ENCODE peak calls at places on chromosomes 16 and 17, in ten cellular contexts. R is H9, O is cardiac fibroblast, M is PC-3, G is GOT3, I is neural crest cell, N is gastrocnemius medialis, K is dorsolateral prefrontal cortex, V is progenitor cell of endocrine pancreas, L is NCI-H1417. S is an unnamed sample.
A peak's percentile ranks its signal among the peaks of the same experiment; 100 is the strongest.

GRCh38 chr16:51538707-51539604 is 387.9 kb upstream of the SALL1 start:
- DNase-seq in R (no peak), O (peak; percentile 89), M (peak; percentile 2), G (no peak), I (no peak), N (no peak), K (no peak), V (no peak), L (no peak), S (peak; percentile 57)

GRCh38 chr16:35180970-35181369 is 1721.6 kb downstream of the TP53TG3F start:
- DNase-seq in R (no peak), O (no peak), M (no peak), G (no peak), I (no peak), N (no peak), K (no peak), V (no peak), L (no peak), S (no peak)

GRCh38 chr17:62860962-62861873 is 53.1 kb upstream of the MARCHF10 start:
- DNase-seq in R (no peak), O (peak; percentile 46), M (peak; percentile 83), G (no peak), I (no peak), N (no peak), K (no peak), V (no peak), L (no peak), S (no peak)

GRCh38 chr17:27268394-27269085 is 25.4 kb upstream of the WSB1 start:
- DNase-seq in R (no peak), O (no peak), M (no peak), G (no peak), I (no peak), N (no peak), K (no peak), V (no peak), L (peak; percentile 68), S (no peak)

GRCh38 chr16:88347656-88348376 is 34.9 kb upstream of the ZNF469 start:
- DNase-seq in R (no peak), O (no peak), M (no peak), G (no peak), I (no peak), N (no peak), K (no peak), V (no peak), L (no peak), S (no peak)

GRCh38 chr17:38660097-38661026 is 14.4 kb downstream of the EPOP start:
- DNase-seq in R (no peak), O (no peak), M (peak; percentile 6), G (no peak), I (no peak), N (no peak), K (no peak), V (no peak), L (no peak), S (no peak)

GRCh38 chr17:15171433-15172047 is 93.6 kb downstream of the PMP22 start:
- DNase-seq in R (peak; percentile 91), O (peak; percentile 77), M (peak; percentile 83), G (no peak), I (peak; percentile 82), N (peak; percentile 25), K (peak; percentile 62), V (peak; percentile 78), L (peak; percentile 23), S (peak; percentile 58)

GRCh38 chr16:81560979-81561657 is 116.5 kb downstream of the CMIP start:
- DNase-seq in R (no peak), O (peak; percentile 51), M (peak; percentile 45), G (no peak), I (no peak), N (no peak), K (no peak), V (no peak), L (no peak), S (no peak)

GRCh38 chr17:19464033-19465026 is 53.3 kb downstream of the RNF112 start:
- DNase-seq in R (peak; percentile 24), O (no peak), M (no peak), G (no peak), I (no peak), N (no peak), K (no peak), V (no peak), L (no peak), S (peak; percentile 40)

GRCh38 chr17:80284631-80285030 is 24.0 kb downstream of the RNF213 start:
- DNase-seq in R (peak; percentile 78), O (no peak), M (peak; percentile 12), G (no peak), I (no peak), N (no peak), K (no peak), V (no peak), L (peak; percentile 63), S (no peak)

GRCh38 chr17:30530346-30531025 is 53.3 kb downstream of the GOSR1 start:
- DNase-seq in R (no peak), O (peak; percentile 63), M (no peak), G (no peak), I (no peak), N (no peak), K (no peak), V (no peak), L (no peak), S (peak; percentile 45)

GRCh38 chr17:82414548-82415281 is 3.4 kb upstream of the HEXD start:
- DNase-seq in R (peak; percentile 95), O (peak; percentile 81), M (peak; percentile 61), G (peak; percentile 31), I (peak; percentile 74), N (peak; percentile 50), K (peak; percentile 49), V (peak; percentile 75), L (peak; percentile 54), S (peak; percentile 46)

GRCh38 chr17:31508310-31509094 is 117.0 kb downstream of the RAB11FIP4 start:
- DNase-seq in R (peak; percentile 74), O (no peak), M (no peak), G (no peak), I (no peak), N (no peak), K (no peak), V (no peak), L (no peak), S (no peak)

GRCh38 chr16:57728336-57729181 is 7.0 kb upstream of the KATNB1 start:
- DNase-seq in R (no peak), O (no peak), M (no peak), G (no peak), I (no peak), N (no peak), K (no peak), V (no peak), L (no peak), S (no peak)

GRCh38 chr17:68197091-68197996 is 50.5 kb upstream of the AMZ2 start:
- DNase-seq in R (peak; percentile 73), O (no peak), M (peak; percentile 37), G (no peak), I (no peak), N (no peak), K (no peak), V (no peak), L (peak; percentile 44), S (no peak)

GRCh38 chr17:33786478-33786877 is 468.6 kb upstream of the CCL2 start:
- DNase-seq in R (no peak), O (no peak), M (no peak), G (no peak), I (no peak), N (peak; percentile 19), K (no peak), V (no peak), L (no peak), S (no peak)

GRCh38 chr17:28716740-28717577 is 709 bp downstream of the RAB34 start:
- DNase-seq in R (peak; percentile 55), O (peak; percentile 42), M (peak; percentile 22), G (no peak), I (peak; percentile 32), N (no peak), K (no peak), V (peak; percentile 26), L (no peak), S (no peak)

GRCh38 chr17:20035501-20035900 is 26.3 kb downstream of the SPECC1 start:
- DNase-seq in R (no peak), O (no peak), M (no peak), G (no peak), I (no peak), N (no peak), K (no peak), V (no peak), L (no peak), S (peak; percentile 73)

GRCh38 chr16:58201163-58201562 is 3.3 kb upstream of the CSNK2A2 start:
- DNase-seq in R (no peak), O (no peak), M (no peak), G (no peak), I (no peak), N (no peak), K (no peak), V (no peak), L (no peak), S (no peak)

GRCh38 chr16:17301593-17302135 is 169.1 kb downstream of the XYLT1 start:
- DNase-seq in R (no peak), O (no peak), M (no peak), G (no peak), I (no peak), N (peak; percentile 56), K (no peak), V (no peak), L (no peak), S (no peak)

GRCh38 chr17:83057793-83058477 is 21.5 kb upstream of the METRNL start:
- DNase-seq in R (no peak), O (no peak), M (no peak), G (no peak), I (no peak), N (peak; percentile 79), K (peak; percentile 20), V (no peak), L (no peak), S (no peak)

GRCh38 chr16:88298882-88299745 is 83.6 kb upstream of the ZNF469 start:
- DNase-seq in R (no peak), O (peak; percentile 72), M (peak; percentile 28), G (no peak), I (no peak), N (no peak), K (no peak), V (no peak), L (no peak), S (no peak)

GRCh38 chr16:984106-984505 is 2.5 kb downstream of the SOX8 start:
- DNase-seq in R (no peak), O (no peak), M (no peak), G (no peak), I (no peak), N (no peak), K (no peak), V (no peak), L (no peak), S (no peak)

GRCh38 chr16:1170076-1170418 is 17.1 kb downstream of the CACNA1H start:
- DNase-seq in R (no peak), O (no peak), M (no peak), G (no peak), I (no peak), N (no peak), K (no peak), V (no peak), L (no peak), S (no peak)

GRCh38 chr17:32302860-32303649 is 37.4 kb downstream of the RHBDL3 start:
- DNase-seq in R (peak; percentile 92), O (no peak), M (no peak), G (no peak), I (peak; percentile 37), N (no peak), K (no peak), V (no peak), L (peak; percentile 38), S (no peak)

GRCh38 chr17:74089869-74090464 is 113.5 kb upstream of the RPL38 start:
- DNase-seq in R (peak; percentile 95), O (peak; percentile 10), M (peak; percentile 77), G (no peak), I (peak; percentile 73), N (no peak), K (peak; percentile 31), V (peak; percentile 41), L (peak; percentile 38), S (peak; percentile 48)

GRCh38 chr17:17355426-17355825 is 52.3 kb downstream of the NT5M start:
- DNase-seq in R (no peak), O (no peak), M (no peak), G (no peak), I (no peak), N (no peak), K (no peak), V (no peak), L (peak; percentile 82), S (no peak)

GRCh38 chr16:27748868-27749546 is 199.1 kb downstream of the KATNIP start:
- DNase-seq in R (peak; percentile 75), O (peak; percentile 70), M (peak; percentile 65), G (no peak), I (no peak), N (no peak), K (no peak), V (no peak), L (peak; percentile 8), S (peak; percentile 93)